ENCODE peak calls at places on chromosomes 4 and X, in eight cellular contexts. O, G, C, Z, F, M, B and E are unnamed samples. For H3K4me1, the result is how much of the 10 kb centered on the place peaks cover.

GRCh38 chr4:38058186-38058585 is 98.0 kb downstream of the PTTG2 start:
- DNase-seq in F (no peak), Z (no peak), O (no peak), C (no peak), M (no peak), B (no peak), G (no peak), E (no peak)

GRCh38 chr4:115973768-115974167 is 860.3 kb upstream of the NDST4 start:
- DNase-seq in C (no peak), O (no peak), G (no peak), Z (no peak), B (no peak), M (no peak), F (no peak), E (no peak)

GRCh38 chr4:20248155-20248558 is 3.5 kb upstream of the SLIT2 start:
- DNase-seq in M (peak), O (peak), G (peak), C (no peak), Z (no peak), B (no peak), F (no peak), E (no peak)

GRCh38 chr4:8287606-8288280 is 18.2 kb downstream of the HTRA3 start:
- DNase-seq in F (no peak), B (no peak), G (no peak), M (no peak), Z (no peak), O (no peak), C (peak), E (no peak)

GRCh38 chrX:129843209-129843458 is 552 bp downstream of the ZDHHC9 start:
- DNase-seq in B (no peak), F (no peak), C (no peak), G (no peak), M (no peak), O (no peak), Z (no peak), E (no peak)

GRCh38 chrX:108473979-108474378 is 34.3 kb downstream of the COL4A5 start:
- DNase-seq in B (no peak), O (peak), F (no peak), G (no peak), C (no peak), M (no peak), Z (no peak), E (no peak)

GRCh38 chr4:73028621-73029020 is 40.9 kb downstream of the COX18 start:
- DNase-seq in C (no peak), F (no peak), M (no peak), B (no peak), O (no peak), Z (no peak), G (no peak), E (no peak)

GRCh38 chr4:95636061-95636460 is 87.3 kb upstream of the UNC5C start:
- DNase-seq in G (no peak), B (no peak), F (no peak), M (no peak), O (no peak), C (no peak), Z (no peak), E (no peak)

GRCh38 chrX:44071070-44071645 is 98.0 kb upstream of the NDP start:
- DNase-seq in M (no peak), C (no peak), F (no peak), Z (no peak), G (no peak), O (no peak), B (no peak), E (no peak)

GRCh38 chr4:140136509-140136908 is 17.5 kb downstream of the MAML3 start:
- DNase-seq in G (peak), B (no peak), M (peak), F (no peak), O (peak), Z (peak), C (no peak), E (no peak)

GRCh38 chr4:26862381-26862915 is 1.8 kb downstream of the STIM2 start:
- DNase-seq in C (no peak), B (no peak), G (no peak), O (no peak), Z (peak), M (no peak), F (no peak), E (no peak)

GRCh38 chr4:88765729-88766128 is 68.1 kb upstream of the NAP1L5 start:
- DNase-seq in G (peak), Z (peak), C (no peak), B (no peak), F (peak), O (peak), M (peak), E (peak)

GRCh38 chrX:135480076-135480475 is 40.4 kb upstream of the INTS6L start:
- DNase-seq in Z (no peak), G (no peak), M (no peak), B (no peak), F (no peak), O (no peak), C (no peak), E (no peak)

GRCh38 chr4:111879539-111879938 is 265.7 kb upstream of the FAM241A start:
- DNase-seq in G (no peak), F (no peak), M (no peak), O (no peak), Z (no peak), C (no peak), B (no peak), E (no peak)

GRCh38 chr4:15031993-15032660 is 29.8 kb downstream of the CPEB2 start:
- DNase-seq in G (no peak), O (peak), M (peak), Z (peak), C (no peak), B (no peak), F (no peak), E (no peak)

GRCh38 chr4:69322055-69322454 is 41.8 kb downstream of the UGT2B28 start:
- DNase-seq in C (no peak), Z (peak), F (no peak), B (no peak), G (peak), O (peak), M (peak), E (no peak)

GRCh38 chrX:102651242-102651967 is at the start of gene GPRASP1:
- DNase-seq in M (peak), C (peak), B (no peak), G (peak), F (peak), O (no peak), Z (no peak), E (peak)

GRCh38 chrX:39063702-39064101 is 262.4 kb downstream of the MID1IP1 start:
- DNase-seq in B (no peak), F (no peak), G (no peak), O (no peak), Z (no peak), M (no peak), C (peak), E (no peak)

GRCh38 chr4:186946682-186947294 is 223.1 kb upstream of the FAT1 start:
- DNase-seq in G (peak), M (peak), Z (no peak), B (no peak), O (peak), C (peak), F (no peak), E (no peak)

GRCh38 chr4:102518703-102519131 is 17.6 kb downstream of the NFKB1 start:
- DNase-seq in G (no peak), F (no peak), O (no peak), Z (no peak), M (no peak), C (no peak), B (no peak), E (no peak)

GRCh38 chr4:8534129-8534528 is 46.1 kb upstream of the GPR78 start:
- DNase-seq in O (peak), B (peak), G (peak), C (peak), F (no peak), M (peak), Z (peak), E (no peak)

GRCh38 chrX:115387327-115387726 is 97.8 kb downstream of the LUZP4 start:
- DNase-seq in O (no peak), C (no peak), M (no peak), Z (no peak), G (no peak), B (no peak), F (no peak), E (no peak)

GRCh38 chrX:40908857-40909475 is 173.6 kb upstream of the MED14 start:
- DNase-seq in B (no peak), F (no peak), M (peak), Z (peak), C (no peak), G (peak), O (peak), E (no peak)

GRCh38 chr4:147481577-147482109 is 746 bp downstream of the EDNRA start:
- DNase-seq in F (no peak), O (no peak), G (peak), C (no peak), B (no peak), Z (no peak), M (no peak), E (no peak)

GRCh38 chr4:158841540-158841939 is 72.7 kb downstream of the FNIP2 start:
- DNase-seq in C (no peak), M (no peak), F (no peak), G (peak), B (no peak), Z (no peak), O (no peak), E (no peak)

GRCh38 chrX:80667967-80668366 is 141.7 kb downstream of the BRWD3 start:
- DNase-seq in G (no peak), C (no peak), F (no peak), M (no peak), B (no peak), O (no peak), Z (no peak), E (no peak)

GRCh38 chrX:24574743-24575142 is 72.4 kb downstream of the PCYT1B start:
- DNase-seq in G (no peak), O (no peak), B (no peak), C (no peak), Z (no peak), M (no peak), F (no peak), E (no peak)

GRCh38 chr4:179893967-179894590 is 2349.1 kb upstream of the TENM3 start:
- DNase-seq in M (peak), O (no peak), C (no peak), B (no peak), G (no peak), F (no peak), Z (no peak), E (no peak)

GRCh38 chr4:124940387-124940786 is 227.9 kb upstream of the ANKRD50 start:
- DNase-seq in B (no peak), F (no peak), O (peak), C (no peak), Z (peak), G (peak), M (peak), E (peak)

GRCh38 chr4:143782521-143782920 is 82.0 kb upstream of the FREM3 start:
- DNase-seq in G (no peak), F (no peak), M (no peak), B (no peak), Z (no peak), C (no peak), O (no peak), E (no peak)

GRCh38 chr4:1898681-1899080 is 27.5 kb downstream of the NSD2 start:
- DNase-seq in G (no peak), M (no peak), C (no peak), O (no peak), F (no peak), Z (no peak), B (no peak), E (no peak)

GRCh38 chr4:138037716-138038115 is 204.4 kb downstream of the SLC7A11 start:
- DNase-seq in F (no peak), C (no peak), M (peak), B (no peak), Z (no peak), G (peak), O (no peak), E (no peak)

GRCh38 chrX:38006283-38006682 is at the start of gene SYTL5:
- DNase-seq in F (no peak), O (peak), B (no peak), G (no peak), Z (peak), M (no peak), C (no peak), E (no peak)

GRCh38 chrX:15465896-15466651 is 27.1 kb downstream of the PIR start:
- DNase-seq in M (peak), B (no peak), O (peak), G (peak), C (no peak), F (no peak), Z (no peak), E (no peak)

GRCh38 chr4:163331629-163332360 is 601 bp downstream of the NPY1R start:
- DNase-seq in Z (peak), F (no peak), M (no peak), C (peak), G (peak), B (no peak), O (peak), E (peak)

GRCh38 chrX:136954930-136955329 is 74.4 kb upstream of the RBMX start:
- DNase-seq in C (no peak), M (peak), G (peak), O (peak), F (no peak), Z (peak), B (no peak), E (no peak)

GRCh38 chr4:150982557-150983233 is 32.4 kb downstream of the LRBA start:
- DNase-seq in C (no peak), F (no peak), B (no peak), Z (no peak), M (peak), G (peak), O (no peak), E (no peak)

GRCh38 chr4:11954093-11954492 is 525.4 kb upstream of the HS3ST1 start:
- DNase-seq in F (no peak), Z (peak), G (peak), O (peak), M (no peak), C (no peak), B (no peak), E (no peak)

GRCh38 chr4:2811830-2812599 is 19.1 kb downstream of the SH3BP2 start:
- DNase-seq in O (no peak), M (peak), B (peak), F (peak), C (no peak), Z (no peak), G (peak), E (peak)

GRCh38 chrX:8845060-8845459 is 43.9 kb upstream of the FAM9A start:
- DNase-seq in O (peak), C (no peak), F (no peak), M (peak), B (no peak), G (peak), Z (no peak), E (no peak)
- TF ChIP-seq CTCF in O (peak), C (no peak), F (no peak), M (peak), B (no peak), G (peak), Z (no peak), E (no peak)

GRCh38 chrX:120692319-120692718 is 62.5 kb upstream of the C1GALT1C1 start:
- DNase-seq in C (no peak), M (no peak), Z (no peak), F (no peak), G (no peak), O (no peak), B (no peak), E (no peak)

DNA sequence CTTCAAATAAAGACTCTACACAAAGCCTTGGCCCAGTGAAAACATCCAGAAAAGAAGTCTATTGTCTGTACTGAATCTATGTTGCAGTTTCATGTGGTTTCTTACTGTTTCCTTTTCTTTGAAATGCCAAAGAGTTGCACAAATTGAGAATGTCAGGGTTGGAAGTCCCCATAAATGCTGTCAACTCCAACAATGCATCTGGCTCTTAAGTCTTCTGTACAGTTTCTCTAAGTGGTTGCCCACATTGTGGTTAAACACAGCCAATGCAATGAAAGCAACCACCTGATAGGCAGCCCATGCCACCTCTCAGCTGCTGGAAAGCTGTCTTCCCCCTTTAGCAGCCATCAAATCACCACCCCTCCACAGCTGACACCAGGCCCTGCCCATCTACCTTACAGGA is 67.2 kb upstream of the C1GALT1C1 start:
- DNase-seq in B (no peak), O (no peak), F (no peak), M (no peak), C (no peak), G (no peak), Z (no peak), E (no peak)
- H3K4me1 ChIP-seq in B (under half), O (under half), F (under half), M (under half), C (under half), G (under half), Z (under half), E (under half)

DNA sequence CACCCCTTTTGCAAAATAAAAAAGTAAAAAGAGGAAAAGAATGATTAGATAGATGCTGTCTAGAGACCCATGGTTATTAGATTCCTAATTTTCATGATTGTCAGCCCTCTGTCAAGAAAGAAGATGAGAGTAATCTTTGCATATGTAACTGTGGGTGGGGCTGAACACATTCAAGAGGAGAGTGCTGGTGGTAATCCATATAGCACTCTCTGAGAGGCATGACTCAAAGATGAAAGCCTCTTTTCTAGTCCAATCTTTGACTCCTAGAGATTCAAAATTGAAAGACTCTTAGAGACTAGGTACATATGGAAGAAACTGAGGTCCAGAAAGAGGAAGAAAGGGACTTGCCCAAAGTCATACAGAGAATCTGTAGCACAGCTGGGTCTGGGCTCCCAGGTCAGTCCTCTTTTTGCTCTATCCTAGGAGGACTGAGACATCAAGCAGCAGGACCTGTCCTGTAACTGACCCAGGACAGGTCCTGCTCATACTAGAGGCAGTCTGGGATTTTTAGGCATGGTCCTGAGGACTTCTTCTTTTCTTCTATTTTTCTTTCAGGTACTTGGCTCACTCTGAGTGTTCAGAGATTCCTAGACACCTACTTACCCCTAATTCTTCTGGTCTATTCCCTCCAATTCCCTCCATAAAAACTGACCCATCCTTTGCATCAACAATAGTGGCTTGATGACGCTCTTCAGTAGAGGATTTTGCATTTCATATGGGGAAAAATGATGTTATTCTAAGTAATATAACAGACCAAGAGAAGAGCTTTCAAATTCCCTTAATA is 23.8 kb downstream of the VSIG4 start:
- DNase-seq in M (no peak), Z (no peak), C (no peak), B (no peak), F (no peak), G (no peak), O (no peak), E (no peak)
- H3K4me3 ChIP-seq in M (no peak), Z (no peak), C (no peak), B (no peak), F (no peak), G (no peak), O (no peak), E (no peak)

DNA sequence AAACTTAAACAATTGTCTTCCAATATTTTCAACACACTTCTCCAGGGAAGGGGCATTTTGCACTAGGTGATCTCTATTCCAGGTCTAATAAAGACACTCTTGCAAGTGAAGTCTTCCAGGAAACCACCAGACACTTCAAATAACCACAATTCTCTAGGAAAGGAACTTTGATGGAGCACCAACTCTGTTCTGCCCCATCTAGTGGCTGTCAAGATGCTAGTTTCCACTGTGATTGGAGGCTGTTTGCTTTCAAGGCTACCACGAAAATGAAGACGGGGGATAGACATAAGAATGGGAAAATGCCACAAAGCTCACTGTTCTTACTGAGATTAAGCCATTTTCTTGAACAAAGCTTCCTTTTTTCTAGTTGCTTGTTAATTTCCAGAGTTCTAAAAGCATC is 100.6 kb upstream of the F9 start:
- DNase-seq in C (no peak), B (no peak), Z (peak), F (no peak), G (no peak), M (no peak), O (peak), E (no peak)
- TF ChIP-seq CTCF in C (no peak), B (no peak), Z (peak), F (no peak), G (no peak), M (no peak), O (peak), E (no peak)

GRCh38 chrX:147917700-147918694 is 6.3 kb downstream of the FMR1 start:
- DNase-seq in F (no peak), O (no peak), Z (no peak), G (peak), M (peak), B (no peak), C (no peak), E (no peak)
- H3K4me1 ChIP-seq in F (under half), O (under half), Z (under half), G (under half), M (under half), B (under half), C (under half), E (under half)

DNA sequence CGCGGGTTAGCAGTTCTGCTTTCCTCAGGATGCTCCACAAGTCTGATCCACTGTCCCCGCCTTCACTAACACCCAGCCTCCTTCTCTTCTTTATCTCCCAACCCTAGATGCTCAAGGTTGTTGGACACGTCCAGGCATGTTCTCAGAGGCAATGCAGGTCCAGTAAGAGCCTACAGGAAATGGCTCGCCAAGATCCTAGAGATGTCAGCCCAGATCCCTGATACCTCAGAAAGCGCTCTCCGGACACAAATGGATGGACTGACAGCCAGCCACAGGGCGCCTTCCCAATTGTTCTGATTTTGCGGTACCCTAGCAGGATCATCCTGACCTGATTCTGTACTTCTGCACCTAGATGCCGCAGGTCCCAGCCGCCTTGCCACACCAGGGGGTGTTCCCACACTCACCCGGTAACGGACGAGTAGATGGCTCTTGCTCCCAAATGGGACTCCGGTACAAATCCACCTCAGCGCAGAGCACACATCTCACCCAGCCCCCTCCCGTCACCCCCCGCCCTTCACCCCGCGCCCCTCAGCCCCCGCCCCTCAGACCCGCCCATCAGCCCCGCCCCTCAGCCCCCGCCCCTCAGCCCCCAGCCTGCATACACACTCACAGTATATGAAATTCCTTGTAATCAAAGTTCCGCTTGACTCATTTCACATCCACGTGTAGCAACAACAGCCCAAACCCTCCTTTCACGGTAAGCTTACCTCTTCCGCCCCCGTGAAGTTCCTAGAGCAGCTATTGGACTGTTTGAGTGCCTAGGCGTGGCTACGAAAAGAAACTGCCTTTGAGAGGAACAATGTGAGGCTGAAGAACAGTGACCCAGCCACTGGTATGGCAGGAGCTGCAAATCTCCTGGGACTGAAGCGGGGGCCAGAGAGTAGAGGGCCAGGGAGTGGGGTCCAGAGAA is at the start of gene EDA2R:
- DNase-seq in M (peak), C (no peak), B (peak), O (no peak), G (peak), Z (peak), F (no peak), E (peak)
- H3K4me3 ChIP-seq in M (peak), C (peak), B (no peak), O (no peak), G (peak), Z (peak), F (peak), E (no peak)